ENCODE peak calls at places on chromosomes 1 and 21, in four cellular contexts. One of them, this sample, is unnamed.

GRCh38 chr1:7988576-7988975 is 27.1 kb downstream of the PARK7 start:
- DNase-seq in cardiac muscle cell: no peak
- DNase-seq in tibial nerve: no peak
- DNase-seq in epithelial cell of esophagus: peak; percentile 59
- DNase-seq in this sample: no peak

GRCh38 chr1:111738436-111739221 is 566 bp downstream of the INKA2 start:
- DNase-seq in epithelial cell of esophagus: peak; percentile 93
- DNase-seq in tibial nerve: peak; percentile 28
- DNase-seq in cardiac muscle cell: peak; percentile 79
- DNase-seq in this sample: peak; percentile 84

GRCh38 chr1:85297855-85298629 is 21.6 kb upstream of the BCL10 start:
- DNase-seq in epithelial cell of esophagus: peak; percentile 94
- DNase-seq in tibial nerve: peak; percentile 60
- DNase-seq in cardiac muscle cell: peak; percentile 96
- DNase-seq in this sample: peak; percentile 96

GRCh38 chr1:67664048-67664447 is 21.0 kb upstream of the GADD45A start:
- DNase-seq in cardiac muscle cell: no peak
- DNase-seq in tibial nerve: no peak
- DNase-seq in epithelial cell of esophagus: no peak
- DNase-seq in this sample: no peak

GRCh38 chr1:56196839-56197238 is 382.5 kb downstream of the PLPP3 start:
- DNase-seq in epithelial cell of esophagus: no peak
- DNase-seq in cardiac muscle cell: no peak
- DNase-seq in tibial nerve: no peak
- DNase-seq in this sample: no peak

GRCh38 chr1:234659538-234659937 is 49.6 kb upstream of the IRF2BP2 start:
- DNase-seq in epithelial cell of esophagus: peak; percentile 90
- DNase-seq in tibial nerve: no peak
- DNase-seq in cardiac muscle cell: peak; percentile 63
- DNase-seq in this sample: peak; percentile 97

GRCh38 chr1:215845224-215845902 is 278.3 kb downstream of the KCTD3 start:
- DNase-seq in tibial nerve: no peak
- DNase-seq in epithelial cell of esophagus: peak; percentile 40
- DNase-seq in cardiac muscle cell: peak; percentile 62
- DNase-seq in this sample: peak; percentile 62

GRCh38 chr1:198298653-198299052 is 141.9 kb downstream of the NEK7 start:
- DNase-seq in cardiac muscle cell: no peak
- DNase-seq in tibial nerve: no peak
- DNase-seq in epithelial cell of esophagus: no peak
- DNase-seq in this sample: no peak

GRCh38 chr1:161919229-161919628 is 104.4 kb downstream of the OLFML2B start:
- DNase-seq in epithelial cell of esophagus: no peak
- DNase-seq in tibial nerve: no peak
- DNase-seq in cardiac muscle cell: no peak
- DNase-seq in this sample: no peak

GRCh38 chr1:64940026-64940425 is 26.3 kb downstream of the JAK1 start:
- DNase-seq in cardiac muscle cell: no peak
- DNase-seq in tibial nerve: no peak
- DNase-seq in epithelial cell of esophagus: peak; percentile 39
- DNase-seq in this sample: no peak

GRCh38 chr1:54270543-54270942 is 70.6 kb downstream of the MRPL37 start:
- DNase-seq in cardiac muscle cell: no peak
- DNase-seq in tibial nerve: no peak
- DNase-seq in epithelial cell of esophagus: no peak
- DNase-seq in this sample: no peak

GRCh38 chr1:15923241-15923640 is 52.7 kb downstream of the ZBTB17 start:
- DNase-seq in epithelial cell of esophagus: peak; percentile 94
- DNase-seq in cardiac muscle cell: peak; percentile 62
- DNase-seq in tibial nerve: no peak
- DNase-seq in this sample: peak; percentile 64

GRCh38 chr1:51686450-51686849 is 69.6 kb downstream of the OSBPL9 start:
- DNase-seq in cardiac muscle cell: no peak
- DNase-seq in epithelial cell of esophagus: peak; percentile 95
- DNase-seq in tibial nerve: no peak
- DNase-seq in this sample: peak; percentile 73

GRCh38 chr21:44509539-44509938 is 30.5 kb downstream of the KRTAP10-1 start:
- DNase-seq in cardiac muscle cell: no peak
- DNase-seq in epithelial cell of esophagus: peak; percentile 9
- DNase-seq in tibial nerve: no peak
- DNase-seq in this sample: peak; percentile 59

DNA sequence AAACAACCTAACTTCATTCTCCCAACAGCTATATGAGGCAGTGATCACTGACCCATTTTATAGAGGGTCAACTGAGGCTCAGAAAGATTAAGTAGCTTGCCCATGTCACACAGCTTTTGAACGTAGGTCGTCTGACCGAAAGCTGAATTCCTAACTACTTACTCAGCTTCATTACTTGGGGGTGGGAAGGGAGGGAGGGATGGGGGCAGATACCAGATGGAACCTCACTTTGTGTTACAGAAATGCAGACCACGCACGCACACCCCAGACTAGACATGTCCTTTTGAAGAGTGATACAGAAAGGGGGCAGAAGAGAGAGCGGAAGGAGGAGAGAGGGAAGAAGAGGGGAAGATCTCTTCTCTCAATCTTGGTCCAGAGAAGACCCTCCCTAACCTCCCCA is 2.3 kb downstream of the ADGRB2 start:
- DNase-seq in cardiac muscle cell: peak; percentile 47
- DNase-seq in tibial nerve: no peak
- DNase-seq in epithelial cell of esophagus: no peak
- DNase-seq in this sample: no peak
- TF ChIP-seq CTCF in cardiac muscle cell: no peak
- TF ChIP-seq CTCF in tibial nerve: no peak
- TF ChIP-seq CTCF in epithelial cell of esophagus: no peak
- TF ChIP-seq CTCF in this sample: no peak

GRCh38 chr1:110060662-110061060 is 9.8 kb downstream of the ALX3 start:
- DNase-seq in tibial nerve: no peak
- DNase-seq in cardiac muscle cell: no peak
- DNase-seq in epithelial cell of esophagus: no peak
- DNase-seq in this sample: no peak
- TF ChIP-seq CTCF in tibial nerve: no peak
- TF ChIP-seq CTCF in cardiac muscle cell: no peak
- TF ChIP-seq CTCF in epithelial cell of esophagus: no peak
- TF ChIP-seq CTCF in this sample: no peak

GRCh38 chr21:36848875-36849274 is 117.6 kb downstream of the HLCS start:
- DNase-seq in cardiac muscle cell: no peak
- DNase-seq in tibial nerve: no peak
- DNase-seq in epithelial cell of esophagus: no peak
- DNase-seq in this sample: no peak

GRCh38 chr21:36849461-36849860 is 117.0 kb downstream of the HLCS start:
- DNase-seq in cardiac muscle cell: no peak
- DNase-seq in tibial nerve: no peak
- DNase-seq in epithelial cell of esophagus: no peak
- DNase-seq in this sample: no peak

GRCh38 chr21:36851121-36851520 is 115.3 kb downstream of the HLCS start:
- DNase-seq in tibial nerve: no peak
- DNase-seq in epithelial cell of esophagus: no peak
- DNase-seq in cardiac muscle cell: no peak
- DNase-seq in this sample: no peak

GRCh38 chr21:36852293-36852692 is 114.2 kb downstream of the HLCS start:
- DNase-seq in epithelial cell of esophagus: no peak
- DNase-seq in tibial nerve: no peak
- DNase-seq in cardiac muscle cell: no peak
- DNase-seq in this sample: no peak

DNA sequence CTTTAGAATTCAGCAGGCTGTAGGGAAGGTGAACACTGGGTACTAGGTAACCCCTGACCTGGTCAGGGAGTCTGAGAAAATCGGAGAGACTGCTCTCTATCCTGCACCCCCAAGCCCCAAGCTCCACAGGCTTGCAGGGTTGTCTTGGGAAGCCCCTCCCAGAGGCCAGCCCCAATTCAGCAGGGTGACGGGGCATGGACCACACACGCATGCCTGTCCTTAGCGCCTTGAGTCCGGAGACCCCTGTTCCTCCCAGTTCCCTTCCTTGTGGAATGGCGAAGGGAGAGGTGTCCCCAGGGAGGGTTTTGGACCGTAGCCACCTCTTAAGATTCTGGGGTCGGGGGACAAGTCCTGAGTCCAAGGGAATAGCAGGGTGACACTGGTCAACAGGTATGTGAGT is 116.1 kb downstream of the HLCS start:
- DNase-seq in cardiac muscle cell: no peak
- DNase-seq in tibial nerve: no peak
- DNase-seq in epithelial cell of esophagus: no peak
- DNase-seq in this sample: no peak
- TF ChIP-seq CTCF in cardiac muscle cell: no peak
- TF ChIP-seq CTCF in tibial nerve: no peak
- TF ChIP-seq CTCF in epithelial cell of esophagus: no peak
- TF ChIP-seq CTCF in this sample: no peak

GRCh38 chr1:11285883-11286734 is 13.1 kb downstream of the UBIAD1 start:
- DNase-seq in epithelial cell of esophagus: peak; percentile 41
- DNase-seq in cardiac muscle cell: peak; percentile 40
- DNase-seq in tibial nerve: no peak
- DNase-seq in this sample: no peak
- TF ChIP-seq CTCF in epithelial cell of esophagus: peak; percentile 37
- TF ChIP-seq CTCF in cardiac muscle cell: peak; percentile 36
- TF ChIP-seq CTCF in tibial nerve: no peak
- TF ChIP-seq CTCF in this sample: peak; percentile 17